ENCODE peak calls at places on chromosomes 1 and 21, in five cellular contexts. One of them, this sample, is unnamed.

GRCh38 chr1:54297596-54298283 is 97.8 kb downstream of the MRPL37 start:
- DNase-seq in mammary epithelial cell: no peak
- DNase-seq in H1: no peak
- DNase-seq in A549: no peak
- DNase-seq in fibroblast of lung: no peak
- DNase-seq in this sample: no peak

GRCh38 chr21:34498623-34499022 is 13.4 kb downstream of the KCNE1 start:
- DNase-seq in fibroblast of lung: no peak
- DNase-seq in H1: no peak
- DNase-seq in mammary epithelial cell: peak
- DNase-seq in A549: no peak
- DNase-seq in this sample: peak

GRCh38 chr1:170678196-170678595 is 14.3 kb downstream of the PRRX1 start:
- DNase-seq in H1: no peak
- DNase-seq in fibroblast of lung: no peak
- DNase-seq in A549: no peak
- DNase-seq in mammary epithelial cell: no peak
- DNase-seq in this sample: peak

GRCh38 chr1:31587720-31588423 is 11.6 kb downstream of the TINAGL1 start:
- DNase-seq in A549: peak
- DNase-seq in H1: no peak
- DNase-seq in mammary epithelial cell: no peak
- DNase-seq in fibroblast of lung: no peak
- DNase-seq in this sample: no peak

GRCh38 chr1:240965581-240966091 is 353.7 kb upstream of the GREM2 start:
- DNase-seq in H1: no peak
- DNase-seq in fibroblast of lung: no peak
- DNase-seq in mammary epithelial cell: no peak
- DNase-seq in A549: no peak
- DNase-seq in this sample: no peak

GRCh38 chr21:29504751-29505321 is 206.1 kb downstream of the BACH1 start:
- DNase-seq in mammary epithelial cell: peak
- DNase-seq in A549: no peak
- DNase-seq in H1: no peak
- DNase-seq in fibroblast of lung: peak
- DNase-seq in this sample: peak

GRCh38 chr1:156103521-156103947 is 11.0 kb upstream of the LMNA start:
- DNase-seq in A549: no peak
- DNase-seq in fibroblast of lung: peak
- DNase-seq in H1: no peak
- DNase-seq in mammary epithelial cell: no peak
- DNase-seq in this sample: peak

GRCh38 chr1:116853680-116854191 is 56.0 kb upstream of the PTGFRN start:
- DNase-seq in fibroblast of lung: peak
- DNase-seq in H1: peak
- DNase-seq in A549: peak
- DNase-seq in mammary epithelial cell: peak
- DNase-seq in this sample: peak

GRCh38 chr1:46136711-46137110 is 4.3 kb upstream of the PIK3R3 start:
- DNase-seq in fibroblast of lung: no peak
- DNase-seq in A549: no peak
- DNase-seq in mammary epithelial cell: no peak
- DNase-seq in H1: no peak
- DNase-seq in this sample: no peak

GRCh38 chr21:19781881-19782652 is 1216.1 kb upstream of the NCAM2 start:
- DNase-seq in A549: no peak
- DNase-seq in H1: peak
- DNase-seq in mammary epithelial cell: no peak
- DNase-seq in fibroblast of lung: no peak
- DNase-seq in this sample: no peak

GRCh38 chr1:10387611-10388386 is 11.1 kb upstream of the PGD start:
- DNase-seq in H1: no peak
- DNase-seq in fibroblast of lung: peak
- DNase-seq in A549: peak
- DNase-seq in mammary epithelial cell: peak
- DNase-seq in this sample: peak

GRCh38 chr1:77762072-77762476 is 2.4 kb upstream of the USP33 start:
- DNase-seq in fibroblast of lung: peak
- DNase-seq in H1: no peak
- DNase-seq in A549: peak
- DNase-seq in mammary epithelial cell: peak
- DNase-seq in this sample: peak

GRCh38 chr1:111515291-111516007 is 12.0 kb upstream of the ADORA3 start:
- DNase-seq in mammary epithelial cell: peak
- DNase-seq in fibroblast of lung: peak
- DNase-seq in A549: no peak
- DNase-seq in H1: no peak
- DNase-seq in this sample: peak

GRCh38 chr1:234309243-234309597 is 64.0 kb upstream of the COA6 start:
- DNase-seq in mammary epithelial cell: no peak
- DNase-seq in A549: no peak
- DNase-seq in H1: no peak
- DNase-seq in fibroblast of lung: no peak
- DNase-seq in this sample: no peak
- H3K4me2 ChIP-seq in mammary epithelial cell: no peak
- H3K4me2 ChIP-seq in A549: peak
- H3K4me2 ChIP-seq in H1: no peak
- H3K4me2 ChIP-seq in fibroblast of lung: no peak
- H3K4me2 ChIP-seq in this sample: no peak

GRCh38 chr1:152697701-152698600 is at the start of gene LCE2A:
- DNase-seq in fibroblast of lung: no peak
- DNase-seq in mammary epithelial cell: no peak
- DNase-seq in H1: no peak
- DNase-seq in A549: no peak
- DNase-seq in this sample: no peak

DNA sequence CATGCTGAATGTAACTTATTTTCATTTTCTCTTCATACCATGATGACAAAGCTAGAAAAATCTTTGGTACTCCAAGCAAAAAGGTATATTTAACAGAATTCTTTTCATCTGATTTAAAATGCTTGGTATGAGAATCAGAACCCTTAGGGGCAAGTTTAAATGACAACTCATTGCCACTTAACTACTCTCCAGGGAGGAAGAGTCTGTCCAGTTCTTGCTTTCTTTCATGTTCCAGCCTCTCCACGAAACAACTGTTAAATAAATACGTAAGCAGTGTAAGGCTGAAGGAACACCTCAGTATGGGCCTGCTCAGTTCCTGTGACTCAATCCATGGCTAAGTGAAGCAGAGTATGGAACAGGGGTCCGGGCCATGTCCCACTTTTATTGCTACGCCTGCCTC is 1.6 kb downstream of the LCE2A start:
- DNase-seq in mammary epithelial cell: no peak
- DNase-seq in H1: no peak
- DNase-seq in A549: no peak
- DNase-seq in fibroblast of lung: no peak
- DNase-seq in this sample: no peak
- H3K4me2 ChIP-seq in mammary epithelial cell: no peak
- H3K4me2 ChIP-seq in H1: no peak
- H3K4me2 ChIP-seq in A549: no peak
- H3K4me2 ChIP-seq in fibroblast of lung: no peak
- H3K4me2 ChIP-seq in this sample: no peak

GRCh38 chr1:115429884-115430283 is 91.8 kb upstream of the NGF start:
- DNase-seq in fibroblast of lung: peak
- DNase-seq in A549: no peak
- DNase-seq in H1: no peak
- DNase-seq in mammary epithelial cell: peak
- DNase-seq in this sample: peak

GRCh38 chr1:115428676-115429075 is 90.6 kb upstream of the NGF start:
- DNase-seq in mammary epithelial cell: peak
- DNase-seq in H1: no peak
- DNase-seq in fibroblast of lung: peak
- DNase-seq in A549: no peak
- DNase-seq in this sample: no peak

GRCh38 chr1:115432061-115432460 is 94.0 kb upstream of the NGF start:
- DNase-seq in mammary epithelial cell: peak
- DNase-seq in H1: no peak
- DNase-seq in fibroblast of lung: peak
- DNase-seq in A549: peak
- DNase-seq in this sample: peak

GRCh38 chr1:115429242-115429641 is 91.2 kb upstream of the NGF start:
- DNase-seq in A549: no peak
- DNase-seq in H1: no peak
- DNase-seq in fibroblast of lung: peak
- DNase-seq in mammary epithelial cell: peak
- DNase-seq in this sample: peak

GRCh38 chr1:115430717-115431116 is 92.7 kb upstream of the NGF start:
- DNase-seq in fibroblast of lung: peak
- DNase-seq in mammary epithelial cell: peak
- DNase-seq in A549: peak
- DNase-seq in H1: no peak
- DNase-seq in this sample: peak
- H3K4me2 ChIP-seq in fibroblast of lung: no peak
- H3K4me2 ChIP-seq in mammary epithelial cell: peak
- H3K4me2 ChIP-seq in A549: peak
- H3K4me2 ChIP-seq in H1: no peak
- H3K4me2 ChIP-seq in this sample: no peak

DNA sequence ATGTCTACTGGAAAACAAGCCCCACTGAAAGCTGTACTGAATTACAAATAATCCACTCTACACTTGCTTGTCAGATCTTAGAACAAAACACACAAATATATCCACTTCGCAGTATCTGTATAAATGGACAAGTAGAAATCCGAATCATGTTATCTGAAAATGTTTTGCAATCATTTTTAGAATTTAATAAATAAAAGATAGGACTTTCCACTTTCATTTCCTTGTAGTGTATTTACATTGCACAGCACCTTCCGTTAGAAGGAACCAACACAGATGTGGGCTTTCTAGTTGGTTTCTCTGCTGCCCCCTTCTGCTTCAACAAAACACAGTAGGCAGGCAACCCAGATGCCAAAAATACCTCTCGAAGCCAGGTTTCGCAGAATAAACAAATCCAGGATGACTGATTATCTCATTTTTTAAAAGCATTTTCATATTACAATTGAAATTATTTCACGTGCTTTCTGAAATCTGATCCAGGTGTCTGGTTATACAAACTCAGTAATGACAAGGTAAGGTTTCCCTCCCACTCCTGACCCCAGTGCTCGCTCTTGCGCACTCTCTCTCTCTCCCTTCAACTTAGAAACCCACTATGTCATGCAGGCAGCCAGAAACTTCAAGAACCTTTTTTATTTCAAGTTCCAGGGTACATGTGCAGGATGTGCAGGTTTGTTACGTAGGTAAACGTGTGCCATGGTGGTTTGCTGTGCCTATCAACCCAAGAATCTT is 389.9 kb downstream of the SMYD3 start:
- DNase-seq in A549: peak
- DNase-seq in fibroblast of lung: peak
- DNase-seq in mammary epithelial cell: no peak
- DNase-seq in H1: no peak
- DNase-seq in this sample: peak
- H3K4me2 ChIP-seq in A549: peak
- H3K4me2 ChIP-seq in fibroblast of lung: no peak
- H3K4me2 ChIP-seq in mammary epithelial cell: no peak
- H3K4me2 ChIP-seq in H1: no peak
- H3K4me2 ChIP-seq in this sample: peak

GRCh38 chr1:211951856-211952255 is 83.5 kb downstream of the INTS7 start:
- DNase-seq in H1: no peak
- DNase-seq in A549: peak
- DNase-seq in mammary epithelial cell: peak
- DNase-seq in fibroblast of lung: peak
- DNase-seq in this sample: peak

GRCh38 chr1:211952299-211952698 is 83.1 kb downstream of the INTS7 start:
- DNase-seq in H1: no peak
- DNase-seq in A549: no peak
- DNase-seq in fibroblast of lung: no peak
- DNase-seq in mammary epithelial cell: no peak
- DNase-seq in this sample: no peak

GRCh38 chr1:211948377-211948776 is 87.0 kb downstream of the INTS7 start:
- DNase-seq in A549: no peak
- DNase-seq in H1: no peak
- DNase-seq in fibroblast of lung: no peak
- DNase-seq in mammary epithelial cell: no peak
- DNase-seq in this sample: no peak

GRCh38 chr1:211944733-211945500 is 90.4 kb downstream of the INTS7 start:
- DNase-seq in fibroblast of lung: peak
- DNase-seq in A549: peak
- DNase-seq in mammary epithelial cell: peak
- DNase-seq in H1: peak
- DNase-seq in this sample: peak

GRCh38 chr1:211947396-211948295 is 87.7 kb downstream of the INTS7 start:
- DNase-seq in A549: no peak
- DNase-seq in H1: peak
- DNase-seq in mammary epithelial cell: no peak
- DNase-seq in fibroblast of lung: no peak
- DNase-seq in this sample: no peak
- H3K4me2 ChIP-seq in A549: no peak
- H3K4me2 ChIP-seq in H1: no peak
- H3K4me2 ChIP-seq in mammary epithelial cell: no peak
- H3K4me2 ChIP-seq in fibroblast of lung: no peak
- H3K4me2 ChIP-seq in this sample: no peak

GRCh38 chr1:220243947-220244346 is 28.3 kb downstream of the RAB3GAP2 start:
- DNase-seq in fibroblast of lung: no peak
- DNase-seq in H1: no peak
- DNase-seq in A549: no peak
- DNase-seq in mammary epithelial cell: no peak
- DNase-seq in this sample: no peak
- H3K4me2 ChIP-seq in fibroblast of lung: no peak
- H3K4me2 ChIP-seq in H1: no peak
- H3K4me2 ChIP-seq in A549: no peak
- H3K4me2 ChIP-seq in mammary epithelial cell: no peak
- H3K4me2 ChIP-seq in this sample: no peak